ENCODE peak calls at places on chromosomes 13 and 19, in six cellular contexts. One of them, this sample, is unnamed.

GRCh38 chr19:8396563-8397203 is 6.5 kb downstream of the RAB11B start:
- DNase-seq in neuronal stem cell: no peak
- DNase-seq in mesenchymal stem cell: peak
- DNase-seq in IMR-90: peak
- DNase-seq in trophoblast cell: peak
- DNase-seq in H1: no peak
- DNase-seq in this sample: peak

GRCh38 chr19:15457701-15458484 is 6.5 kb downstream of the RASAL3 start:
- DNase-seq in IMR-90: no peak
- DNase-seq in neuronal stem cell: no peak
- DNase-seq in trophoblast cell: no peak
- DNase-seq in H1: no peak
- DNase-seq in mesenchymal stem cell: no peak
- DNase-seq in this sample: no peak

GRCh38 chr13:52652980-52653303 is 306 bp downstream of the SUGT1 start:
- DNase-seq in neuronal stem cell: no peak
- DNase-seq in trophoblast cell: no peak
- DNase-seq in IMR-90: no peak
- DNase-seq in H1: no peak
- DNase-seq in mesenchymal stem cell: no peak
- DNase-seq in this sample: no peak

GRCh38 chr13:45269204-45269603 is 68.4 kb upstream of the KCTD4 start:
- DNase-seq in neuronal stem cell: no peak
- DNase-seq in IMR-90: peak
- DNase-seq in trophoblast cell: no peak
- DNase-seq in mesenchymal stem cell: peak
- DNase-seq in H1: no peak
- DNase-seq in this sample: no peak

GRCh38 chr13:114096811-114097503 is 35.5 kb downstream of the RASA3 start:
- DNase-seq in trophoblast cell: no peak
- DNase-seq in IMR-90: no peak
- DNase-seq in mesenchymal stem cell: no peak
- DNase-seq in H1: no peak
- DNase-seq in neuronal stem cell: no peak
- DNase-seq in this sample: no peak

GRCh38 chr13:48431987-48432615 is 19.2 kb upstream of the LPAR6 start:
- DNase-seq in neuronal stem cell: no peak
- DNase-seq in IMR-90: no peak
- DNase-seq in trophoblast cell: no peak
- DNase-seq in H1: no peak
- DNase-seq in mesenchymal stem cell: peak
- DNase-seq in this sample: no peak

GRCh38 chr19:35093941-35094647 is 21.5 kb upstream of the FXYD3 start:
- DNase-seq in trophoblast cell: no peak
- DNase-seq in mesenchymal stem cell: no peak
- DNase-seq in IMR-90: no peak
- DNase-seq in H1: no peak
- DNase-seq in neuronal stem cell: no peak
- DNase-seq in this sample: no peak

GRCh38 chr19:42376177-42376555 is 13.9 kb downstream of the CNFN start:
- DNase-seq in IMR-90: no peak
- DNase-seq in neuronal stem cell: no peak
- DNase-seq in trophoblast cell: no peak
- DNase-seq in mesenchymal stem cell: no peak
- DNase-seq in H1: no peak
- DNase-seq in this sample: no peak

GRCh38 chr13:96581741-96582140 is 412.5 kb downstream of the OXGR1 start:
- DNase-seq in IMR-90: no peak
- DNase-seq in trophoblast cell: no peak
- DNase-seq in mesenchymal stem cell: no peak
- DNase-seq in H1: no peak
- DNase-seq in neuronal stem cell: no peak
- DNase-seq in this sample: no peak

GRCh38 chr13:33147832-33148231 is 131.6 kb downstream of the KL start:
- DNase-seq in neuronal stem cell: no peak
- DNase-seq in trophoblast cell: no peak
- DNase-seq in IMR-90: peak
- DNase-seq in mesenchymal stem cell: no peak
- DNase-seq in H1: no peak
- DNase-seq in this sample: no peak

GRCh38 chr13:63693696-63694095 is 2278.0 kb upstream of the PCDH20 start:
- DNase-seq in neuronal stem cell: no peak
- DNase-seq in trophoblast cell: no peak
- DNase-seq in H1: no peak
- DNase-seq in IMR-90: no peak
- DNase-seq in mesenchymal stem cell: no peak
- DNase-seq in this sample: no peak

GRCh38 chr19:55486971-55487883 is 1.0 kb upstream of the SSC5D start:
- DNase-seq in H1: no peak
- DNase-seq in trophoblast cell: no peak
- DNase-seq in IMR-90: peak
- DNase-seq in neuronal stem cell: no peak
- DNase-seq in mesenchymal stem cell: peak
- DNase-seq in this sample: no peak

GRCh38 chr19:41821003-41821735 is 23.3 kb downstream of the LYPD4 start:
- DNase-seq in IMR-90: peak
- DNase-seq in H1: peak
- DNase-seq in mesenchymal stem cell: no peak
- DNase-seq in neuronal stem cell: peak
- DNase-seq in trophoblast cell: no peak
- DNase-seq in this sample: peak

GRCh38 chr19:41376998-41377365 is 649 bp downstream of the TMEM91 start:
- DNase-seq in neuronal stem cell: no peak
- DNase-seq in H1: no peak
- DNase-seq in trophoblast cell: no peak
- DNase-seq in IMR-90: no peak
- DNase-seq in mesenchymal stem cell: no peak
- DNase-seq in this sample: no peak

GRCh38 chr13:36819811-36820140 is 754 bp downstream of the RFXAP start:
- DNase-seq in H1: no peak
- DNase-seq in neuronal stem cell: peak
- DNase-seq in trophoblast cell: no peak
- DNase-seq in mesenchymal stem cell: peak
- DNase-seq in IMR-90: peak
- DNase-seq in this sample: peak

GRCh38 chr13:26132756-26133155 is 80.9 kb upstream of the SHISA2 start:
- DNase-seq in trophoblast cell: no peak
- DNase-seq in neuronal stem cell: peak
- DNase-seq in H1: no peak
- DNase-seq in IMR-90: peak
- DNase-seq in mesenchymal stem cell: peak
- DNase-seq in this sample: no peak

GRCh38 chr13:24207841-24208240 is 47.3 kb downstream of the SPATA13 start:
- DNase-seq in trophoblast cell: no peak
- DNase-seq in mesenchymal stem cell: no peak
- DNase-seq in IMR-90: no peak
- DNase-seq in H1: no peak
- DNase-seq in neuronal stem cell: no peak
- DNase-seq in this sample: no peak

GRCh38 chr13:54033323-54033861 is 1004.8 kb downstream of the OLFM4 start:
- DNase-seq in IMR-90: no peak
- DNase-seq in H1: no peak
- DNase-seq in neuronal stem cell: no peak
- DNase-seq in trophoblast cell: no peak
- DNase-seq in mesenchymal stem cell: no peak
- DNase-seq in this sample: no peak

GRCh38 chr13:57044910-57045309 is 95.8 kb upstream of the PRR20A start:
- DNase-seq in H1: no peak
- DNase-seq in mesenchymal stem cell: no peak
- DNase-seq in neuronal stem cell: no peak
- DNase-seq in IMR-90: no peak
- DNase-seq in trophoblast cell: no peak
- DNase-seq in this sample: no peak

GRCh38 chr13:51861728-51862300 is at the start of gene CCDC70:
- DNase-seq in H1: no peak
- DNase-seq in mesenchymal stem cell: no peak
- DNase-seq in IMR-90: peak
- DNase-seq in neuronal stem cell: no peak
- DNase-seq in trophoblast cell: no peak
- DNase-seq in this sample: no peak

GRCh38 chr13:48210178-48210577 is 22.8 kb upstream of the ITM2B start:
- DNase-seq in trophoblast cell: peak
- DNase-seq in H1: no peak
- DNase-seq in neuronal stem cell: no peak
- DNase-seq in mesenchymal stem cell: peak
- DNase-seq in IMR-90: peak
- DNase-seq in this sample: no peak

GRCh38 chr13:51997641-51998330 is 13.5 kb downstream of the ATP7B start:
- DNase-seq in H1: no peak
- DNase-seq in neuronal stem cell: no peak
- DNase-seq in mesenchymal stem cell: no peak
- DNase-seq in IMR-90: no peak
- DNase-seq in trophoblast cell: peak
- DNase-seq in this sample: peak

GRCh38 chr13:114119196-114119595 is 13.2 kb downstream of the RASA3 start:
- DNase-seq in neuronal stem cell: no peak
- DNase-seq in IMR-90: peak
- DNase-seq in mesenchymal stem cell: peak
- DNase-seq in trophoblast cell: no peak
- DNase-seq in H1: no peak
- DNase-seq in this sample: peak

GRCh38 chr19:3769494-3769893 is 2.5 kb downstream of the RAX2 start:
- DNase-seq in IMR-90: no peak
- DNase-seq in neuronal stem cell: no peak
- DNase-seq in mesenchymal stem cell: no peak
- DNase-seq in trophoblast cell: no peak
- DNase-seq in H1: no peak
- DNase-seq in this sample: no peak

GRCh38 chr19:29290853-29291252 is 77.9 kb upstream of the UQCRFS1 start:
- DNase-seq in trophoblast cell: no peak
- DNase-seq in mesenchymal stem cell: no peak
- DNase-seq in IMR-90: no peak
- DNase-seq in H1: no peak
- DNase-seq in neuronal stem cell: no peak
- DNase-seq in this sample: no peak

GRCh38 chr19:1424182-1424955 is 13.8 kb upstream of the RPS15 start:
- DNase-seq in mesenchymal stem cell: no peak
- DNase-seq in IMR-90: no peak
- DNase-seq in trophoblast cell: no peak
- DNase-seq in neuronal stem cell: no peak
- DNase-seq in H1: no peak
- DNase-seq in this sample: no peak
- H3K14ac ChIP-seq in mesenchymal stem cell: no peak
- H3K14ac ChIP-seq in IMR-90: no peak
- H3K14ac ChIP-seq in trophoblast cell: no peak
- H3K14ac ChIP-seq in neuronal stem cell: peak
- H3K14ac ChIP-seq in H1: no peak
- H3K14ac ChIP-seq in this sample: no peak

GRCh38 chr19:33303791-33304759 is 1.7 kb upstream of the CEBPA start:
- DNase-seq in mesenchymal stem cell: no peak
- DNase-seq in H1: no peak
- DNase-seq in trophoblast cell: no peak
- DNase-seq in IMR-90: no peak
- DNase-seq in neuronal stem cell: no peak
- DNase-seq in this sample: peak

GRCh38 chr19:33306191-33306590 is 3.9 kb upstream of the CEBPA start:
- DNase-seq in IMR-90: no peak
- DNase-seq in trophoblast cell: no peak
- DNase-seq in mesenchymal stem cell: no peak
- DNase-seq in H1: no peak
- DNase-seq in neuronal stem cell: no peak
- DNase-seq in this sample: peak

GRCh38 chr19:33309826-33310225 is 7.5 kb upstream of the CEBPA start:
- DNase-seq in H1: no peak
- DNase-seq in IMR-90: no peak
- DNase-seq in mesenchymal stem cell: no peak
- DNase-seq in trophoblast cell: no peak
- DNase-seq in neuronal stem cell: no peak
- DNase-seq in this sample: no peak

GRCh38 chr19:33304760-33305647 is 2.7 kb upstream of the CEBPA start:
- DNase-seq in H1: no peak
- DNase-seq in trophoblast cell: no peak
- DNase-seq in neuronal stem cell: no peak
- DNase-seq in IMR-90: no peak
- DNase-seq in mesenchymal stem cell: no peak
- DNase-seq in this sample: peak

GRCh38 chr19:33306853-33307792 is 4.8 kb upstream of the CEBPA start:
- DNase-seq in IMR-90: no peak
- DNase-seq in neuronal stem cell: no peak
- DNase-seq in H1: no peak
- DNase-seq in mesenchymal stem cell: no peak
- DNase-seq in trophoblast cell: no peak
- DNase-seq in this sample: no peak
- H3K14ac ChIP-seq in IMR-90: no peak
- H3K14ac ChIP-seq in neuronal stem cell: no peak
- H3K14ac ChIP-seq in H1: no peak
- H3K14ac ChIP-seq in mesenchymal stem cell: no peak
- H3K14ac ChIP-seq in trophoblast cell: no peak
- H3K14ac ChIP-seq in this sample: no peak

GRCh38 chr13:18921063-18921462 is 260.6 kb downstream of the TUBA3C start:
- DNase-seq in neuronal stem cell: no peak
- DNase-seq in IMR-90: no peak
- DNase-seq in mesenchymal stem cell: no peak
- DNase-seq in trophoblast cell: no peak
- DNase-seq in H1: no peak
- DNase-seq in this sample: no peak
- H3K14ac ChIP-seq in neuronal stem cell: no peak
- H3K14ac ChIP-seq in IMR-90: no peak
- H3K14ac ChIP-seq in mesenchymal stem cell: no peak
- H3K14ac ChIP-seq in trophoblast cell: no peak
- H3K14ac ChIP-seq in H1: no peak
- H3K14ac ChIP-seq in this sample: no peak

GRCh38 chr19:17656970-17657369 is 31.2 kb downstream of the UNC13A start:
- DNase-seq in IMR-90: no peak
- DNase-seq in trophoblast cell: no peak
- DNase-seq in neuronal stem cell: no peak
- DNase-seq in H1: no peak
- DNase-seq in mesenchymal stem cell: no peak
- DNase-seq in this sample: no peak

GRCh38 chr19:17658240-17658639 is 29.9 kb downstream of the UNC13A start:
- DNase-seq in mesenchymal stem cell: no peak
- DNase-seq in neuronal stem cell: no peak
- DNase-seq in IMR-90: no peak
- DNase-seq in trophoblast cell: no peak
- DNase-seq in H1: no peak
- DNase-seq in this sample: no peak

GRCh38 chr19:17652627-17653026 is 35.5 kb downstream of the UNC13A start:
- DNase-seq in H1: no peak
- DNase-seq in mesenchymal stem cell: no peak
- DNase-seq in IMR-90: no peak
- DNase-seq in trophoblast cell: no peak
- DNase-seq in neuronal stem cell: no peak
- DNase-seq in this sample: no peak

GRCh38 chr19:17655751-17656480 is 32.2 kb downstream of the UNC13A start:
- DNase-seq in mesenchymal stem cell: no peak
- DNase-seq in IMR-90: no peak
- DNase-seq in H1: no peak
- DNase-seq in neuronal stem cell: no peak
- DNase-seq in trophoblast cell: no peak
- DNase-seq in this sample: no peak

DNA sequence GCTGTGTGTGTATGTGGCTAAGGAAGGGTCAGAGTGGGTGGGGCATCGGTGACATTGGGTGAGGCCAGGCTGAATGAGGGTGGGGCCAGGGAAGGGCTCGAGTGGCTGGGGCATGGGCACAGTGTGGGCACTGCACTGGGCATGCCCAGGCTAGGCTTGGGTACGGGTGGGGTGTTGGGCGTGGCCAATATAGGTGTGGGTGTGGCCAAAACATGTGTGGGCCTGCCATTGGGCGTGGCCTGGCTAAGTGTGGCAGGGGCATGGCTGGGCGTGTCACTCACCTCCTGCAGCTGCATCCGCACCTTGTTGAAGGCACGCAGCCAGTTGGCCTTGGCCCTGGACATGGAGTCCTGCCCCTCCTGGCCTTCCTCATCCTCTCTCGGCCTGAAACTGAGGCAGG is 33.2 kb downstream of the UNC13A start:
- DNase-seq in neuronal stem cell: no peak
- DNase-seq in mesenchymal stem cell: no peak
- DNase-seq in trophoblast cell: no peak
- DNase-seq in IMR-90: no peak
- DNase-seq in H1: no peak
- DNase-seq in this sample: peak
- H3K14ac ChIP-seq in neuronal stem cell: no peak
- H3K14ac ChIP-seq in mesenchymal stem cell: no peak
- H3K14ac ChIP-seq in trophoblast cell: no peak
- H3K14ac ChIP-seq in IMR-90: no peak
- H3K14ac ChIP-seq in H1: no peak
- H3K14ac ChIP-seq in this sample: no peak

This sample was measured in H9.